ENCODE peak calls at places on chromosome 21, in nine cellular contexts. P is WERI-Rb-1, B is HCT116, J is GM12865, W is spleen, Q is mesothelial cell of epicardium, M is body of pancreas, N is mucosa of descending colon, Y is choroid plexus epithelial cell. D is an unnamed sample.

GRCh38 chr21:33015091-33015490 is 10.6 kb upstream of the OLIG2 start:
- DNase-seq in P (no peak), B (no peak), J (no peak), W (no peak), Q (no peak), M (no peak), N (no peak), Y (no peak), D (no peak)

GRCh38 chr21:27275294-27275927 is 308.5 kb upstream of the ADAMTS5 start:
- DNase-seq in P (no peak), B (no peak), J (no peak), W (no peak), Q (no peak), M (no peak), N (no peak), Y (peak; percentile 88), D (peak; percentile 86)

GRCh38 chr21:15057290-15057689 is 7.5 kb downstream of the NRIP1 start:
- DNase-seq in P (no peak), B (no peak), J (no peak), W (no peak), Q (no peak), M (no peak), N (no peak), Y (no peak), D (peak; percentile 24)

GRCh38 chr21:41648591-41649031 is 118.2 kb downstream of the RIPK4 start:
- DNase-seq in P (no peak), B (no peak), J (peak; percentile 52), W (peak; percentile 19), Q (no peak), M (no peak), N (no peak), Y (peak; percentile 55), D (peak; percentile 34)

GRCh38 chr21:15121655-15122120 is 56.9 kb upstream of the NRIP1 start:
- DNase-seq in P (no peak), B (no peak), J (no peak), W (no peak), Q (no peak), M (peak; percentile 76), N (no peak), Y (peak; percentile 80), D (peak; percentile 66)

GRCh38 chr21:34320006-34320405 is 43.8 kb upstream of the KCNE2 start:
- DNase-seq in P (no peak), B (no peak), J (no peak), W (no peak), Q (no peak), M (no peak), N (no peak), Y (no peak), D (peak; percentile 5)

GRCh38 chr21:33075596-33076195 is 5.8 kb downstream of the OLIG1 start:
- DNase-seq in P (no peak), B (no peak), J (no peak), W (no peak), Q (no peak), M (no peak), N (no peak), Y (no peak), D (no peak)

GRCh38 chr21:34336756-34337391 is 26.9 kb upstream of the KCNE2 start:
- DNase-seq in P (no peak), B (no peak), J (no peak), W (no peak), Q (no peak), M (no peak), N (no peak), Y (peak; percentile 81), D (peak; percentile 84)

GRCh38 chr21:46667191-46667734 is 31.8 kb downstream of the PRMT2 start:
- DNase-seq in P (peak; percentile 62), B (no peak), J (peak; percentile 34), W (no peak), Q (no peak), M (no peak), N (no peak), Y (peak; percentile 50), D (peak; percentile 40)

GRCh38 chr21:34885125-34885524 is 164.0 kb downstream of the RUNX1 start:
- DNase-seq in P (no peak), B (no peak), J (no peak), W (no peak), Q (no peak), M (no peak), N (no peak), Y (no peak), D (peak; percentile 37)

GRCh38 chr21:38849776-38850175 is 44.0 kb downstream of the ETS2 start:
- DNase-seq in P (no peak), B (no peak), J (no peak), W (no peak), Q (no peak), M (no peak), N (no peak), Y (peak; percentile 45), D (no peak)

DNA sequence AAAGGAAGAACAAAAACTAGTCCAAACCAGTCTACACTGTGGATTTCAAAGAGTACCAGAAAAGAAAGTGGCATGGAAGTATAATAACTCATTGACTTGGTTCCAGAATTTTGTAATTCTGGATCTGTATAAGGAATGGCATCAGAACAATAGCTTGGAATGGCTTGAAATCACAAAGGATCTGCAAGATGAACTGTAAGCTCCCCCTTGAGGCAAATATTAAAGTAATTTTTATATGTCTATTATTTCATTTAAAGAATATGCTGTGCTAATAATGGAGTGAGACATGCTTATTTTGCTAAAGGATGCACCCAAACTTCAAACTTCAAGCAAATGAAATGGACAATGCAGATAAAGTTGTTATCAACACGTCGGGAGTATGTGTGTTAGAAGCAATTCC is 21.3 kb downstream of the CHODL start:
- DNase-seq in P (no peak), B (no peak), J (no peak), W (no peak), Q (no peak), M (no peak), N (no peak), Y (peak; percentile 21), D (no peak)
- TF ChIP-seq CTCF in P (no peak), B (no peak), J (no peak), W (no peak), Q (no peak), M (no peak), N (no peak), Y (peak; percentile 17), D (no peak)

DNA sequence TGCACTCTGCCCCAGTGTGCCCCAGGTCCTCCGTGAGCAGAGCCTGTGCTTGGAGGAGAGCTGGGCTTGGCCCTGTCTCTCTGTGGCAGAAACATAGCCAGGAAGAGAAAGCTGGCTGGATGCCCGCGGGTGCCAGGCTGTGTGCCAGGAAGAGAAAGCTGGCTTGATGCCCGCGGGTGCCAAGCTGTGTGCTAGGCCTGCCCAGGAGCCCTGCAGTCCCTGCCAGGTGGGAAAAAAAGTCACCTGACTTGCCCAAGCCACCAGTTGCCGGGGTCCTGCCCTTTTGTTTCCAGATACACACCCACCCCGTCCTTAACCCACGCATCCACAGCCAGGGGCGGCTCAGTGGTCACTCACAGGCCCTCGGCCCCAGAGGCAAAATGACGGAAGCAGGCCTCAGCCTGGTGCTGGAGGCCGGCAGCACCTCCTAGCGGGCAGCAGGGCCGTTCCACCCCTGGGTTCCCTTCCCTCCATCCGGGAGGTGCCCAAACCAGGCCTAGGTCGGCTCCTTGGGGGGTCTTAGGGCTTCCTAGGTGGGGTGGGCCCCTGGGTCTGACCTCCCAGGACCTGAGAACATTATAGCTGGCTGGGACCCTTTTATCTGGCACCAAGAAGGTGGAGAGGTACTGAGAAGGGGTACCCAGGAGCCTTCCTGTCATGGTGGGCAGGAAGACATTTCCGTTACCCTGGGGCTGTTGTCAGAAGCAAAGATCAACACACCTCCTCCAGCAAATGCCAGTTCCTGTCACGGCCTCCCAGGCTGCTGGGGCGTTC is 9.1 kb downstream of the ITGB2 start:
- DNase-seq in P (no peak), B (no peak), J (no peak), W (peak; percentile 93), Q (no peak), M (peak; percentile 91), N (peak; percentile 89), Y (no peak), D (no peak)
- TF ChIP-seq CTCF in P (peak; percentile 32), B (peak; percentile 13), J (peak; percentile 49), W (peak; percentile 89), Q (no peak), M (peak; percentile 43), N (peak; percentile 57), Y (peak; percentile 18), D (no peak)

DNA sequence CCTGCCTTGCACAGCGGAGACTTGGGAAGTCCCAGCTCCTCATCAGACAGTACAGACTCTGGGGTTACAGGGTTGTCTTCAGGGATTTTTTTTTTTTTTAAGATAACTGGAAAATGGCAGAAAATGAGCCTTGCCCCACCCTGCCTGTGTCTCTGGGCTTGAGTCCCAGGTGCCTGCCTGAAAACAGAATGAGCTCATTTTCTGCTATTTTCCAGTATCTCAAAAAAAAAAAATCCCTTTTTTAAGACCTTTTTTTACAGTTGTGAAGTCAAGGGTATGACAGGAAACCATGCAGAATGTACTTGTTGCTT is 10.1 kb downstream of the SLX9 start:
- DNase-seq in P (no peak), B (no peak), J (no peak), W (no peak), Q (no peak), M (no peak), N (no peak), Y (no peak), D (no peak)
- TF ChIP-seq CTCF in P (no peak), B (no peak), J (no peak), W (no peak), Q (peak; percentile 51), M (no peak), N (no peak), Y (no peak), D (no peak)

DNA sequence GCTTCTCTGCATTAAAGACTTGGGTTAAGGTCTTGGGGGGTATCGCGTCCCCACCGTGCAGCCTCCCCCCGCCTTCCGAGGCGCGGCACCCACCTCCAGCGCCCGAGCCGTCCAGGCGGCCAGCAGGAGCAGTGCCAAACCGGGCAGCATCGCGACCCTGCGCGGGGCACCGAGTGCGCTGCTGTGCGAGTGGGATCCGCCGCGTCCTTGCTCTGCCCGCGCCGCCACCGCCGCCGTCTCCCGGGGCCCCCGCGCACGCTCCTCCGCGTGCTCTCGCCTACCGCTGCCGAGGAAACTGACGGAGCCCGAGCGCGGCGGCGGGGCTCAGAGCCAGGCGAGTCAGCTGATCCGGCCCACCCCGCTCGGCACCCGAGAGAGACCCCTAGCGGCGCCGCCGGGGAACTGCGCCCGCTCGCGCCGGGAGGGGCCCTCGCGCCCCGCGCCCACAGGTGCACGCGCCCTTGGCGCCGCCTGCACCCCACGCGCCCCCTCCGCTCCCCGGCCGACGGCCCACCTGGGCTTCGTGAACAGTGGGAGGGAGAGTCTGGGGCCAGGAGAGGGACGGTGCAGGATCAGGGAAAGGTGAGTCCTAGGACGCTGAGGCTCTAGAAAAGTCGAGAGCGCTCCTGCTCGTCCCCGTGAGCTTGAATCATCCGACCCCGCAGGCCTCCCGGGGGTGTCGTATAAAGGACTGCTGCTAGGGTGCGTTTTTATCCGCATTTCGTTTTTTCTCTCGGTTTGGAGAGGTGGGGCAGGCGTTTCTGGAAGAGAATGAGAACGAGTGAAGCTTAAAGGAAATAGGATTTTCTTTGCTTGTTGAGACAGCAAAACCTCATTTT is at the start of gene APP:
- DNase-seq in P (peak; percentile 87), B (peak; percentile 19), J (peak; percentile 89), W (peak; percentile 98), Q (peak; percentile 98), M (peak; percentile 89), N (peak; percentile 88), Y (peak; percentile 81), D (peak; percentile 79)
- TF ChIP-seq CTCF in P (peak; percentile 85), B (peak; percentile 72), J (peak; percentile 82), W (peak; percentile 97), Q (peak; percentile 92), M (peak; percentile 74), N (peak; percentile 99), Y (peak; percentile 55), D (peak; percentile 70)

GRCh38 chr21:31530364-31530763 is 129.1 kb upstream of the SOD1 start:
- DNase-seq in P (no peak), B (no peak), J (no peak), W (no peak), Q (no peak), M (no peak), N (no peak), Y (no peak), D (no peak)
- TF ChIP-seq CTCF in P (peak; percentile 9), B (peak; percentile 8), J (no peak), W (no peak), Q (no peak), M (no peak), N (no peak), Y (no peak), D (no peak)